ENCODE peak calls at places on chromosomes 5 and 9, in four cellular contexts. X, U, D and C are unnamed samples. For H3K4me1, the result is how much of the 10 kb centered on the place peaks cover.

GRCh38 chr9:111975709-111976108 is 79.1 kb downstream of the UGCG start:
- DNase-seq in D (no peak), X (no peak), U (peak), C (no peak)

GRCh38 chr9:14238518-14238917 is 75.4 kb downstream of the NFIB start:
- DNase-seq in X (peak), U (no peak), D (no peak), C (no peak)

GRCh38 chr5:134079748-134080581 is 34.5 kb upstream of the TCF7 start:
- DNase-seq in D (no peak), X (no peak), U (no peak), C (no peak)

GRCh38 chr5:96517294-96517693 is 84.2 kb upstream of the PCSK1 start:
- DNase-seq in U (no peak), X (no peak), D (no peak), C (no peak)

GRCh38 chr9:18424132-18424531 is 49.8 kb upstream of the ADAMTSL1 start:
- DNase-seq in U (no peak), D (no peak), X (no peak), C (no peak)

GRCh38 chr9:3256571-3256970 is 269.2 kb downstream of the RFX3 start:
- DNase-seq in X (no peak), U (no peak), D (no peak), C (no peak)

GRCh38 chr9:14366071-14366470 is 52.1 kb upstream of the NFIB start:
- DNase-seq in X (no peak), D (no peak), U (no peak), C (no peak)

GRCh38 chr5:89289604-89290003 is 406.6 kb upstream of the MEF2C start:
- DNase-seq in X (no peak), U (no peak), D (no peak), C (no peak)

GRCh38 chr5:14708551-14708950 is 44.0 kb downstream of the OTULIN start:
- DNase-seq in D (no peak), X (no peak), U (no peak), C (no peak)

GRCh38 chr5:17118631-17119030 is 98.8 kb upstream of the BASP1 start:
- DNase-seq in X (peak), U (no peak), D (peak), C (no peak)

GRCh38 chr9:137252555-137253506 is 1.7 kb downstream of the STPG3 start:
- DNase-seq in D (no peak), X (peak), U (no peak), C (no peak)

GRCh38 chr5:114500756-114501155 is 138.9 kb downstream of the KCNN2 start:
- DNase-seq in X (no peak), U (no peak), D (no peak), C (no peak)

GRCh38 chr5:122766130-122766529 is 8.8 kb upstream of the SNX2 start:
- DNase-seq in X (no peak), U (no peak), D (no peak), C (no peak)

GRCh38 chr9:127201071-127201541 is 63.5 kb upstream of the GARNL3 start:
- DNase-seq in X (no peak), U (no peak), D (no peak), C (no peak)

GRCh38 chr5:54589786-54590185 is 72.2 kb downstream of the SNX18 start:
- DNase-seq in D (no peak), U (no peak), X (no peak), C (no peak)

GRCh38 chr5:54601393-54601792 is 83.8 kb downstream of the SNX18 start:
- DNase-seq in U (no peak), X (no peak), D (no peak), C (no peak)

GRCh38 chr5:54593809-54594208 is 76.2 kb downstream of the SNX18 start:
- DNase-seq in U (no peak), X (no peak), D (no peak), C (no peak)

GRCh38 chr5:54590824-54591223 is 73.3 kb downstream of the SNX18 start:
- DNase-seq in U (no peak), X (no peak), D (no peak), C (no peak)

GRCh38 chr5:54595724-54596123 is 78.2 kb downstream of the SNX18 start:
- DNase-seq in D (no peak), X (no peak), U (no peak), C (no peak)
- H3K4me1 ChIP-seq in D (under half), X (under half), U (under half), C (under half)

DNA sequence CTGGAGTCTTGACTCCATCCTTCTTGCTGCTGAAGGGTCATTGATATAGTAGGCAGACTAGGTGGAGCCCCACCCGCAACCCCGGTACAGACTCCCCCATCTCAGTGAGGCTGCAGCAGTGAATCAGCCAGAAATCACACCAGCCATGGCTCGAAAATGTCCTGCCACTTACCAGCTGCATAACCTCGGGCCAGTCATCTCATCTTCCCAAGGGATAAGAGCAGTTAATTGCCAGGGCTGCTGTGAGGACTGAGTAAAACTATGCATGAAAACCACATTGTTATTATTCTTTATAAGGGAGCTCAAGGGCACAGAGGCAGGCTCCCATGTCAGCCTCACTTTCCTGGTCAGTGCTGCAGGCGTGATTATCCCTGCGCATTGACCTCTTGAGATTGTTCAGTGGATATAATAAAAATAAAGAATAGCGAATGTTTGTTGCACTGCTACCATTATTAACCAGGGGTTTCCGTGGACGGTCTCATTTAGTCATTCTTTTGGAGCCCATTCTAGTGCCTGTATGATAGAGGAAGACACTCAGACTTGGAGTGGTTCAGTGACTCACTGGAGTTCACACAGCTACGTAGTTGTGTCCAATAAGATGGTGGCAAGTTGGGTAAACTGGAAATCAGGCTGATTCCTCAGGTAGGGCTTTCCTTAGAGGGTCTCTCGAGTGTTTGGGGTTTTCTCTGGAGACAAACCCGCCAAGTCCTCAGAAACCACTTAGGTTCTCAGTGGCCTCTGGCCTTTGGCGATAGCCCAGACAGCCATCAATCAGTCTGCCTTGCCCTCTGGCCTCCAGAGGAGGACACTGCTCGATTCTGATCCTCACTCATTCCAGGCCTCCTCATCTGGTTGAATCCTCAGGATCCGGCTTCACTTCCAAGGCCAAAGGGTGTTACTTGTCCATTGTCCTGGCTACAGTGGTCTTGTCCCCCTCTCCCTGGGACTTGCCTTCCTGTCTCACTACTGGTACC is 39.9 kb downstream of the COL15A1 start:
- DNase-seq in D (no peak), X (no peak), U (no peak), C (no peak)
- H3K27ac ChIP-seq in D (no peak), X (no peak), U (no peak), C (no peak)

DNA sequence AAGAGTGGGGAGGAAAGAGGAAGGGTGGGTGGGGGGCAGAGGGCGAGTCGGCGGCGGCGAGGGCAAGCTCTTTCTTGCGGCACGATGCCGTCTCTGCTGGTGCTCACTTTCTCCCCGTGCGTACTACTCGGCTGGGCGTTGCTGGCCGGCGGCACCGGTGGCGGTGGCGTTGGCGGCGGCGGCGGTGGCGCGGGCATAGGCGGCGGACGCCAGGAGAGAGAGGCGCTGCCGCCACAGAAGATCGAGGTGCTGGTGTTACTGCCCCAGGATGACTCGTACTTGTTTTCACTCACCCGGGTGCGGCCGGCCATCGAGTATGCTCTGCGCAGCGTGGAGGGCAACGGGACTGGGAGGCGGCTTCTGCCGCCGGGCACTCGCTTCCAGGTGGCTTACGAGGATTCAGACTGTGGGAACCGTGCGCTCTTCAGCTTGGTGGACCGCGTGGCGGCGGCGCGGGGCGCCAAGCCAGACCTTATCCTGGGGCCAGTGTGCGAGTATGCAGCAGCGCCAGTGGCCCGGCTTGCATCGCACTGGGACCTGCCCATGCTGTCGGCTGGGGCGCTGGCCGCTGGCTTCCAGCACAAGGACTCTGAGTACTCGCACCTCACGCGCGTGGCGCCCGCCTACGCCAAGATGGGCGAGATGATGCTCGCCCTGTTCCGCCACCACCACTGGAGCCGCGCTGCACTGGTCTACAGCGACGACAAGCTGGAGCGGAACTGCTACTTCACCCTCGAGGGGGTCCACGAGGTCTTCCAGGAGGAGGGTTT is 757 bp downstream of the NPR3 start:
- DNase-seq in D (no peak), U (no peak), X (peak), C (no peak)
- H3K4me3 ChIP-seq in D (peak), U (peak), X (peak), C (no peak)

GRCh38 chr9:129069128-129069824 is 11.6 kb upstream of the DOLPP1 start:
- DNase-seq in X (no peak), D (no peak), U (peak), C (peak)
- H3K4me1 ChIP-seq in X (under half), D (under half), U (under half), C (half or more)

DNA sequence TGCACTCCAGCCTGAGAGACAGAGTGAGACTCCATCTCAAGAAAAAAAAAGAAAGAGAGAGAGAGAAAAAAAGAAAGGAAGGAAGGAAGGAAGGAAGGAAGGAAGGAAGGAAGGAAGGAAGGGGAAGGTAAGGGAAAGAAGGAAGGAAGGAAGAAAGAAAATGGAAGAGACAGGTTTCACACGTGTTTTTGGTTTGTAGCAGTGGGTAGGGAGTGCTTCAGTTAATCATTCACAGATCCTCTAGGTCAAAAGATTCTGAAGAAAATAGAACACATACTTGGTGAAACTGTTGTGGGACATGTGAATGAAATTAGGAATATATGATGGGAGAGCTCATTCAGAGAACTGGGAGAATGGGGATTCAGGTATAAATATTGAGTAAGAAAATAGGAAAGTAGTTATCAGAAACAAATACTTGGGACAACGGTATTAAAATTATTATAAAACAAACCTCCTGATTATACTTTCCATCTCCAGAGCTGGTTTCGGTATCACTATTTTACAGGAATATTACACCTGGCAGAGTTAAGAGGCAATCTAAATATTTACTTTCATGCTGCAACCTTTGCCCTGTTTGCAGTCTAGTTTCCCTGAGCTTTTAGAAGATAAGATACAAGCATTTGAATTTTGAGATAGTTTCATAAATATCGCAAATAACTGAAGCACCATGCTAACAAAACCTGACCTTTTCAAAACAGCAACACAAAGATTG is 37.2 kb downstream of the MARVELD2 start:
- DNase-seq in D (no peak), U (no peak), X (no peak), C (no peak)
- H3K27ac ChIP-seq in D (no peak), U (peak), X (no peak), C (no peak)

DNA sequence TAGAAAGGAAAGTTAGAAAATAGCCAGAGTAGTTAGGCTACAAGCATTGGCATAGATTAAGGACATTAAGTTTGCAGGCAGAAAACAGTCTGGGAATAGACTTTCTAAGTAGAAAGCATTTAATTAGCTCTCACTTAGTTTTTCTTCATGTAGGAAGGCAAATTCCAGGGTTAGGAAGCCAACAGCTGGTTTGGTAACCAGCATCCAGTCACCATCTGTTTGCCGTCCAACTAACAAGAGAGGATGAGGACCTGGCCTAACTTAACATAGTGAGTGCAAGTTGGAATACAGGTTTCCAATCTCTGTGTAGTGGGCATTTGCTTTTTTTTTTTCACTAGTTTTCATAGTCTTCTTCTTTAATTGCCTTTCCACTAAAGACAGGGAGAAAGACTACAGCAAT is 121.7 kb upstream of the NR3C1 start:
- DNase-seq in U (no peak), X (no peak), D (no peak), C (no peak)
- H3K4me3 ChIP-seq in U (no peak), X (no peak), D (no peak), C (no peak)

GRCh38 chr5:132460835-132461230 is 29.7 kb downstream of the IRF1 start:
- DNase-seq in U (no peak), X (no peak), D (no peak), C (no peak)

GRCh38 chr5:132461671-132462070 is 28.9 kb downstream of the IRF1 start:
- DNase-seq in X (no peak), D (no peak), U (no peak), C (no peak)

GRCh38 chr5:132461235-132461634 is 29.3 kb downstream of the IRF1 start:
- DNase-seq in X (no peak), D (no peak), U (no peak), C (no peak)

GRCh38 chr5:132459031-132459982 is 31.3 kb downstream of the IRF1 start:
- DNase-seq in U (peak), X (peak), D (no peak), C (no peak)

GRCh38 chr5:132459983-132460834 is 30.4 kb downstream of the IRF1 start:
- DNase-seq in D (no peak), U (no peak), X (no peak), C (no peak)
- H3K4me1 ChIP-seq in D (under half), U (half or more), X (under half), C (half or more)

DNA sequence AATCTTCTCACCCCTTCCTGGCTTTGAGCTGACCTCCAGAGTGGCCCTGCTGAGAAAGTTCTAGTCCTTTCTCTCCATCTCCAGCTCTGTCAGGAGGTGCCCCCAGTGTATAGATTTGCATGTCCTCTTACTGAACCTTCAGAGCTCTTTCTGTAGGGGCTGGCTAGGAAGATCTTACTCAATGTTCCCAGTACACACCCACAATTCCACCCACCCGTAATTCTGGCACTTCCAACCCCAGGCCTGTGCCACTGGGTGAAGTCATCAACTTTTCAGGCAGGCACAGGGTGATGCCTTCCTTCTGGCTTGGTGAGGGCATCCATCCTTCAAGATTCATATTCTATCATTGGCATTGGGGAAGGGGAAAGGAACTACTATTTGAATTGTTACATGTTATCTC is 75.9 kb downstream of the ACER2 start:
- DNase-seq in U (no peak), X (no peak), D (no peak), C (no peak)
- H3K27ac ChIP-seq in U (no peak), X (no peak), D (no peak), C (no peak)

DNA sequence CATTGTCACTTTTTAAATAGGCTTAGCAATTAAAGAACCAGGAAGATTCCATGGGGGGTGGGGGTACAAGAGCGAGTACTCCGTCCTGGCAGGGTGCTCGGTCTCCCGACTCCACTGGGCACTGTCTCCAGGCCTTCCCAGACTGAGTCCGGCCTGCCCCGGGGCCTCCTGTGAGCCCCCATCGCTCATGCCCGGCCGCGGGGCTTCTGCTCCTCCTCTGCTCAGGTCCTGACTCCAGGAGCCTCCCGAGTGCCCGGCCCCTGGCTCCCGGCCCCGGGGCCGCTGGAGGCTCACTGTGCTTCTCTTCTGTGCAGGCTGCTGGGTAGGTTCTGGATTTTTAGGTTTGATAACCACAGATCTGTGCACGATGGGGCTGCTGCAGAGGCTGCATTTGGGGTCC is 75.0 kb upstream of the RXRA start:
- DNase-seq in D (no peak), X (no peak), U (no peak), C (no peak)
- H3K4me3 ChIP-seq in D (no peak), X (no peak), U (no peak), C (no peak)